ENCODE peak calls at places on chromosome 19, in six cellular contexts. One of them, this sample, is unnamed.
A peak's percentile ranks its signal among the peaks of the same experiment; 100 is the strongest.

GRCh38 chr19:47113446-47114348 is at the start of gene ZC3H4:
- DNase-seq in fibroblast of pulmonary artery: peak; percentile 96
- DNase-seq in GOT3: peak; percentile 44
- DNase-seq in ascending aorta: peak; percentile 98
- DNase-seq in non-pigmented ciliary epithelial cell: no peak
- DNase-seq in BJ: peak; percentile 55
- DNase-seq in this sample: peak; percentile 92

GRCh38 chr19:35846038-35846668 is 6.2 kb downstream of the NPHS1 start:
- DNase-seq in fibroblast of pulmonary artery: no peak
- DNase-seq in GOT3: no peak
- DNase-seq in ascending aorta: no peak
- DNase-seq in non-pigmented ciliary epithelial cell: no peak
- DNase-seq in BJ: no peak
- DNase-seq in this sample: no peak

GRCh38 chr19:45069056-45069455 is 7.2 kb downstream of the ZNF296 start:
- DNase-seq in fibroblast of pulmonary artery: no peak
- DNase-seq in GOT3: no peak
- DNase-seq in ascending aorta: no peak
- DNase-seq in non-pigmented ciliary epithelial cell: no peak
- DNase-seq in BJ: no peak
- DNase-seq in this sample: no peak

GRCh38 chr19:7505682-7506384 is 10.1 kb upstream of the ZNF358 start:
- DNase-seq in fibroblast of pulmonary artery: no peak
- DNase-seq in GOT3: no peak
- DNase-seq in ascending aorta: no peak
- DNase-seq in non-pigmented ciliary epithelial cell: no peak
- DNase-seq in BJ: no peak
- DNase-seq in this sample: no peak

GRCh38 chr19:18057557-18057956 is 29.2 kb downstream of the IL12RB1 start:
- DNase-seq in fibroblast of pulmonary artery: no peak
- DNase-seq in GOT3: no peak
- DNase-seq in ascending aorta: no peak
- DNase-seq in non-pigmented ciliary epithelial cell: no peak
- DNase-seq in BJ: no peak
- DNase-seq in this sample: peak; percentile 25

GRCh38 chr19:50239916-50240585 is 36.6 kb downstream of the MYH14 start:
- DNase-seq in fibroblast of pulmonary artery: no peak
- DNase-seq in GOT3: no peak
- DNase-seq in ascending aorta: no peak
- DNase-seq in non-pigmented ciliary epithelial cell: no peak
- DNase-seq in BJ: no peak
- DNase-seq in this sample: no peak

GRCh38 chr19:313988-314815 is 23.0 kb upstream of the PLPP2 start:
- DNase-seq in fibroblast of pulmonary artery: no peak
- DNase-seq in GOT3: no peak
- DNase-seq in ascending aorta: no peak
- DNase-seq in non-pigmented ciliary epithelial cell: no peak
- DNase-seq in BJ: no peak
- DNase-seq in this sample: no peak

GRCh38 chr19:42468273-42468796 is 25.6 kb upstream of the CXCL17 start:
- DNase-seq in fibroblast of pulmonary artery: peak; percentile 67
- DNase-seq in GOT3: peak; percentile 32
- DNase-seq in ascending aorta: no peak
- DNase-seq in non-pigmented ciliary epithelial cell: peak; percentile 4
- DNase-seq in BJ: peak; percentile 46
- DNase-seq in this sample: no peak

GRCh38 chr19:21698215-21698614 is 69.2 kb downstream of the ZNF100 start:
- DNase-seq in fibroblast of pulmonary artery: peak; percentile 29
- DNase-seq in GOT3: no peak
- DNase-seq in ascending aorta: no peak
- DNase-seq in non-pigmented ciliary epithelial cell: peak; percentile 1
- DNase-seq in BJ: no peak
- DNase-seq in this sample: no peak

GRCh38 chr19:5484398-5485285 is 29.4 kb downstream of the ZNRF4 start:
- DNase-seq in fibroblast of pulmonary artery: no peak
- DNase-seq in GOT3: no peak
- DNase-seq in ascending aorta: no peak
- DNase-seq in non-pigmented ciliary epithelial cell: peak; percentile 4
- DNase-seq in BJ: no peak
- DNase-seq in this sample: no peak

GRCh38 chr19:42540071-42540553 is 11.8 kb upstream of the CEACAM1 start:
- DNase-seq in fibroblast of pulmonary artery: peak; percentile 33
- DNase-seq in GOT3: no peak
- DNase-seq in ascending aorta: peak; percentile 11
- DNase-seq in non-pigmented ciliary epithelial cell: no peak
- DNase-seq in BJ: no peak
- DNase-seq in this sample: no peak

GRCh38 chr19:32674153-32674958 is 624 bp downstream of the ANKRD27 start:
- DNase-seq in fibroblast of pulmonary artery: no peak
- DNase-seq in GOT3: no peak
- DNase-seq in ascending aorta: no peak
- DNase-seq in non-pigmented ciliary epithelial cell: no peak
- DNase-seq in BJ: no peak
- DNase-seq in this sample: no peak

GRCh38 chr19:39599116-39599515 is 3.2 kb upstream of the LGALS13 start:
- DNase-seq in fibroblast of pulmonary artery: peak; percentile 46
- DNase-seq in GOT3: no peak
- DNase-seq in ascending aorta: no peak
- DNase-seq in non-pigmented ciliary epithelial cell: no peak
- DNase-seq in BJ: no peak
- DNase-seq in this sample: peak; percentile 18

GRCh38 chr19:8355631-8356402 is 8.1 kb upstream of the ANGPTL4 start:
- DNase-seq in fibroblast of pulmonary artery: peak; percentile 98
- DNase-seq in GOT3: peak; percentile 62
- DNase-seq in ascending aorta: peak; percentile 92
- DNase-seq in non-pigmented ciliary epithelial cell: peak; percentile 99
- DNase-seq in BJ: peak; percentile 95
- DNase-seq in this sample: no peak

GRCh38 chr19:49626243-49626642 is 13.7 kb downstream of the RRAS start:
- DNase-seq in fibroblast of pulmonary artery: no peak
- DNase-seq in GOT3: no peak
- DNase-seq in ascending aorta: no peak
- DNase-seq in non-pigmented ciliary epithelial cell: no peak
- DNase-seq in BJ: no peak
- DNase-seq in this sample: no peak

GRCh38 chr19:43782689-43783231 is 2.0 kb upstream of the KCNN4 start:
- DNase-seq in fibroblast of pulmonary artery: no peak
- DNase-seq in GOT3: no peak
- DNase-seq in ascending aorta: no peak
- DNase-seq in non-pigmented ciliary epithelial cell: no peak
- DNase-seq in BJ: no peak
- DNase-seq in this sample: no peak

GRCh38 chr19:29119582-29119981 is 93.4 kb downstream of the UQCRFS1 start:
- DNase-seq in fibroblast of pulmonary artery: no peak
- DNase-seq in GOT3: no peak
- DNase-seq in ascending aorta: no peak
- DNase-seq in non-pigmented ciliary epithelial cell: no peak
- DNase-seq in BJ: no peak
- DNase-seq in this sample: no peak

GRCh38 chr19:48274173-48274572 is 4.3 kb downstream of the ZNF114 start:
- DNase-seq in fibroblast of pulmonary artery: no peak
- DNase-seq in GOT3: no peak
- DNase-seq in ascending aorta: no peak
- DNase-seq in non-pigmented ciliary epithelial cell: no peak
- DNase-seq in BJ: no peak
- DNase-seq in this sample: no peak

GRCh38 chr19:33301011-33301899 is 1.1 kb downstream of the CEBPA start:
- DNase-seq in fibroblast of pulmonary artery: no peak
- DNase-seq in GOT3: no peak
- DNase-seq in ascending aorta: peak; percentile 67
- DNase-seq in non-pigmented ciliary epithelial cell: no peak
- DNase-seq in BJ: no peak
- DNase-seq in this sample: no peak

GRCh38 chr19:10187315-10187714 is 7.4 kb downstream of the DNMT1 start:
- DNase-seq in fibroblast of pulmonary artery: no peak
- DNase-seq in GOT3: no peak
- DNase-seq in ascending aorta: no peak
- DNase-seq in non-pigmented ciliary epithelial cell: no peak
- DNase-seq in BJ: no peak
- DNase-seq in this sample: no peak

GRCh38 chr19:56660381-56661105 is 11.0 kb downstream of the ZNF835 start:
- DNase-seq in fibroblast of pulmonary artery: no peak
- DNase-seq in GOT3: no peak
- DNase-seq in ascending aorta: no peak
- DNase-seq in non-pigmented ciliary epithelial cell: no peak
- DNase-seq in BJ: no peak
- DNase-seq in this sample: peak; percentile 27

GRCh38 chr19:32901504-32902161 is 32.1 kb upstream of the SLC7A9 start:
- DNase-seq in fibroblast of pulmonary artery: no peak
- DNase-seq in GOT3: no peak
- DNase-seq in ascending aorta: no peak
- DNase-seq in non-pigmented ciliary epithelial cell: no peak
- DNase-seq in BJ: no peak
- DNase-seq in this sample: no peak

GRCh38 chr19:38394488-38394887 is 6.0 kb downstream of the SPRED3 start:
- DNase-seq in fibroblast of pulmonary artery: no peak
- DNase-seq in GOT3: no peak
- DNase-seq in ascending aorta: no peak
- DNase-seq in non-pigmented ciliary epithelial cell: no peak
- DNase-seq in BJ: no peak
- DNase-seq in this sample: no peak

GRCh38 chr19:47813304-47813994 is 8.3 kb upstream of the CRX start:
- DNase-seq in fibroblast of pulmonary artery: peak; percentile 50
- DNase-seq in GOT3: peak; percentile 19
- DNase-seq in ascending aorta: peak; percentile 67
- DNase-seq in non-pigmented ciliary epithelial cell: no peak
- DNase-seq in BJ: no peak
- DNase-seq in this sample: peak; percentile 77

GRCh38 chr19:41089955-41090354 is 1.7 kb downstream of the CYP2A13 start:
- DNase-seq in fibroblast of pulmonary artery: no peak
- DNase-seq in GOT3: no peak
- DNase-seq in ascending aorta: no peak
- DNase-seq in non-pigmented ciliary epithelial cell: no peak
- DNase-seq in BJ: no peak
- DNase-seq in this sample: no peak

GRCh38 chr19:4660181-4660791 is 9.9 kb downstream of the MYDGF start:
- DNase-seq in fibroblast of pulmonary artery: no peak
- DNase-seq in GOT3: no peak
- DNase-seq in ascending aorta: no peak
- DNase-seq in non-pigmented ciliary epithelial cell: no peak
- DNase-seq in BJ: no peak
- DNase-seq in this sample: no peak

GRCh38 chr19:6639439-6639838 is 30.5 kb downstream of the TNFSF14 start:
- DNase-seq in fibroblast of pulmonary artery: no peak
- DNase-seq in GOT3: no peak
- DNase-seq in ascending aorta: no peak
- DNase-seq in non-pigmented ciliary epithelial cell: no peak
- DNase-seq in BJ: no peak
- DNase-seq in this sample: no peak

GRCh38 chr19:38907670-38908069 is 4.3 kb downstream of the CCER2 start:
- DNase-seq in fibroblast of pulmonary artery: no peak
- DNase-seq in GOT3: no peak
- DNase-seq in ascending aorta: no peak
- DNase-seq in non-pigmented ciliary epithelial cell: no peak
- DNase-seq in BJ: no peak
- DNase-seq in this sample: no peak

GRCh38 chr19:4795400-4795799 is 3.9 kb downstream of the FEM1A start:
- DNase-seq in fibroblast of pulmonary artery: no peak
- DNase-seq in GOT3: no peak
- DNase-seq in ascending aorta: no peak
- DNase-seq in non-pigmented ciliary epithelial cell: no peak
- DNase-seq in BJ: no peak
- DNase-seq in this sample: no peak

GRCh38 chr19:1453525-1454371 is 3.8 kb downstream of the APC2 start:
- DNase-seq in fibroblast of pulmonary artery: no peak
- DNase-seq in GOT3: no peak
- DNase-seq in ascending aorta: no peak
- DNase-seq in non-pigmented ciliary epithelial cell: no peak
- DNase-seq in BJ: no peak
- DNase-seq in this sample: no peak